ENCODE peak calls at places on chromosomes 5 and 9, in seven cellular contexts. B is fibroblast of the aortic adventitia, H is A549, V is cardiac fibroblast, P is upper lobe of right lung, Q is breast epithelium, X is OCI-LY7. E is an unnamed sample.

GRCh38 chr5:15191012-15191411 is 309.0 kb upstream of the FBXL7 start:
- DNase-seq in H (no peak), P (no peak), B (no peak), X (no peak), Q (no peak), V (peak; percentile 7), E (no peak)

GRCh38 chr9:135369401-135369800 is 110.2 kb upstream of the PPP1R26 start:
- DNase-seq in B (no peak), H (no peak), P (no peak), X (no peak), Q (no peak), V (no peak), E (no peak)

GRCh38 chr9:107251756-107252322 is 31.2 kb upstream of the RAD23B start:
- DNase-seq in Q (no peak), H (no peak), V (peak; percentile 89), B (peak; percentile 98), P (no peak), X (no peak), E (peak; percentile 85)

GRCh38 chr5:9498541-9499497 is 47.1 kb downstream of the SEMA5A start:
- DNase-seq in P (no peak), V (peak; percentile 45), X (peak; percentile 1), H (no peak), Q (no peak), B (peak; percentile 20), E (peak; percentile 17)

GRCh38 chr5:51201024-51201423 is 182.2 kb upstream of the ISL1 start:
- DNase-seq in X (no peak), B (no peak), P (no peak), V (no peak), H (no peak), Q (no peak), E (no peak)

GRCh38 chr5:115179959-115180709 is 10.4 kb upstream of the TRIM36 start:
- DNase-seq in H (peak; percentile 38), X (no peak), V (peak; percentile 23), Q (no peak), P (peak; percentile 71), B (no peak), E (no peak)

GRCh38 chr9:103364753-103365152 is 369.6 kb downstream of the CYLC2 start:
- DNase-seq in H (no peak), B (peak; percentile 35), Q (no peak), V (peak; percentile 95), P (no peak), X (no peak), E (peak; percentile 25)

GRCh38 chr9:122444366-122444765 is 33.4 kb downstream of the OR1J1 start:
- DNase-seq in H (no peak), V (peak; percentile 96), P (no peak), Q (no peak), X (no peak), B (peak; percentile 99), E (peak; percentile 71)

GRCh38 chr5:9835121-9835770 is 205.1 kb upstream of the TAS2R1 start:
- DNase-seq in H (no peak), Q (no peak), P (no peak), X (no peak), V (no peak), B (no peak), E (no peak)

GRCh38 chr9:82367929-82368328 is 379.4 kb downstream of the SPATA31D1 start:
- DNase-seq in X (no peak), V (no peak), Q (no peak), H (no peak), B (no peak), P (no peak), E (no peak)

GRCh38 chr5:137035480-137035878 is 463.6 kb downstream of the SPOCK1 start:
- DNase-seq in P (no peak), V (no peak), H (no peak), X (no peak), B (peak; percentile 16), Q (no peak), E (no peak)

GRCh38 chr9:20473566-20474116 is 148.7 kb downstream of the MLLT3 start:
- DNase-seq in X (no peak), V (peak; percentile 42), P (no peak), H (no peak), Q (no peak), B (peak; percentile 1), E (no peak)

GRCh38 chr5:72510610-72511121 is 3.5 kb upstream of the ZNF366 start:
- DNase-seq in Q (no peak), X (no peak), V (peak; percentile 73), H (no peak), B (peak; percentile 93), P (no peak), E (peak; percentile 71)

GRCh38 chr9:134548185-134548584 is 93.4 kb upstream of the COL5A1 start:
- DNase-seq in P (no peak), V (no peak), Q (no peak), B (no peak), H (no peak), X (no peak), E (no peak)

GRCh38 chr5:150734579-150735384 is 24.0 kb downstream of the DCTN4 start:
- DNase-seq in H (no peak), P (peak; percentile 77), V (no peak), Q (no peak), B (no peak), X (peak; percentile 14), E (no peak)

GRCh38 chr5:57488308-57488955 is 5.8 kb upstream of the ACTBL2 start:
- DNase-seq in B (peak; percentile 70), V (peak; percentile 87), H (no peak), Q (no peak), P (no peak), X (no peak), E (peak; percentile 50)

GRCh38 chr5:131164161-131164930 is 710 bp downstream of the HINT1 start:
- DNase-seq in H (peak; percentile 71), Q (peak; percentile 63), X (peak; percentile 86), B (peak; percentile 79), V (peak; percentile 78), P (peak; percentile 86), E (peak; percentile 80)

GRCh38 chr9:93254061-93254481 is 70.1 kb downstream of the WNK2 start:
- DNase-seq in B (no peak), Q (peak; percentile 30), H (no peak), P (peak; percentile 42), V (no peak), X (no peak), E (no peak)

GRCh38 chr5:152116926-152117325 is 192.3 kb upstream of the GLRA1 start:
- DNase-seq in X (no peak), P (no peak), Q (no peak), B (no peak), H (no peak), V (no peak), E (no peak)

GRCh38 chr5:155008669-155009068 is 4.9 kb upstream of the KIF4B start:
- DNase-seq in P (no peak), Q (no peak), V (peak; percentile 52), X (no peak), H (no peak), B (peak; percentile 13), E (no peak)

GRCh38 chr9:35793461-35793860 is 2.1 kb downstream of the NPR2 start:
- DNase-seq in V (no peak), X (no peak), H (no peak), B (no peak), Q (no peak), P (no peak), E (no peak)

DNA sequence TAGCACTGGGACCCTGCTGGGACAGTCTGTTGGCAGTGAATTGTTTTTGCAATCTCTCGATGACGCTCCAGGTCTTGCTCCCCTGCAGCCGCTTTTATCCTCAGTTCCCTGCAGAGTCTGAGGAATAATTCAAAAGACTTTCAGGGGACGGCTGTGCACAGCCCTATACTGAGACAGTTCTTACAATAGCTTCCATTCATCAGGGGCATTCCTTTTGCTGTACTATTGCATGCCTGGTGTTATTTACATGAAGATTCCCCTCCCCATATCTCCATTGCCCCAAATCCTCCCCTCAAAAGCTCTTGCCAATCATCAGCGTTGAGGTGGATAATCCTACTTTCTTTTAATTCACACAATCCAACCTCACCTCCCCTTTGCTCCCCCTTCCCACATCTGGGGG is 163.3 kb upstream of the WWC1 start:
- DNase-seq in P (no peak), V (no peak), X (no peak), H (no peak), Q (no peak), B (no peak), E (no peak)
- TF ChIP-seq CTCF in P (no peak), V (no peak), X (no peak), H (no peak), Q (no peak), B (no peak), E (no peak)

GRCh38 chr5:56480305-56481146 is 247.4 kb upstream of the ANKRD55 start:
- DNase-seq in B (peak; percentile 47), Q (peak; percentile 63), P (peak; percentile 72), V (peak; percentile 43), H (no peak), X (peak; percentile 61), E (peak; percentile 2)

GRCh38 chr5:56479701-56480304 is 246.7 kb upstream of the ANKRD55 start:
- DNase-seq in X (peak; percentile 42), B (no peak), V (peak; percentile 4), Q (no peak), H (no peak), P (no peak), E (no peak)

GRCh38 chr5:56479126-56479525 is 246.0 kb upstream of the ANKRD55 start:
- DNase-seq in Q (no peak), H (no peak), X (peak; percentile 19), V (no peak), P (no peak), B (no peak), E (no peak)

GRCh38 chr5:56481147-56481997 is 248.2 kb upstream of the ANKRD55 start:
- DNase-seq in B (peak; percentile 30), X (peak; percentile 56), V (peak; percentile 35), Q (no peak), H (peak; percentile 50), P (peak; percentile 70), E (no peak)

GRCh38 chr5:56481998-56482698 is 249.0 kb upstream of the ANKRD55 start:
- DNase-seq in X (peak; percentile 43), H (no peak), Q (no peak), V (no peak), P (no peak), B (no peak), E (no peak)
- TF ChIP-seq CTCF in X (no peak), H (no peak), Q (no peak), V (no peak), P (no peak), B (no peak), E (no peak)

GRCh38 chr5:75734913-75735789 is 17.9 kb upstream of the POC5 start:
- DNase-seq in P (no peak), V (peak; percentile 46), H (peak; percentile 5), Q (no peak), X (peak; percentile 10), B (peak; percentile 14), E (peak; percentile 42)
- TF ChIP-seq CTCF in P (peak; percentile 38), V (peak; percentile 42), H (peak; percentile 59), Q (peak; percentile 63), X (peak; percentile 71), B (peak; percentile 34), E (peak; percentile 66)

GRCh38 chr5:61625682-61626620 is 293.9 kb downstream of the ZSWIM6 start:
- DNase-seq in V (peak; percentile 18), B (peak; percentile 18), Q (peak; percentile 66), X (no peak), P (peak; percentile 93), H (peak; percentile 68), E (no peak)
- TF ChIP-seq CTCF in V (no peak), B (no peak), Q (no peak), X (no peak), P (no peak), H (no peak), E (no peak)

GRCh38 chr5:110865400-110866094 is 126.7 kb downstream of the SLC25A46 start:
- DNase-seq in P (no peak), B (peak; percentile 35), X (peak; percentile 15), H (peak; percentile 7), V (peak; percentile 70), Q (no peak), E (peak; percentile 13)
- TF ChIP-seq CTCF in P (peak; percentile 40), B (peak; percentile 52), X (peak; percentile 70), H (peak; percentile 19), V (peak; percentile 71), Q (no peak), E (peak; percentile 70)

GRCh38 chr5:87751801-87752200 is 339.1 kb upstream of the CCNH start:
- DNase-seq in X (no peak), B (peak; percentile 40), V (no peak), H (no peak), P (no peak), Q (no peak), E (no peak)
- TF ChIP-seq CTCF in X (no peak), B (no peak), V (no peak), H (no peak), P (no peak), Q (no peak), E (no peak)